ENCODE peak calls at places on chromosomes 2 and 18, in seven cellular contexts. One of them, this sample, is unnamed. For H3K4me1, the result is how much of the 10 kb centered on the place peaks cover.

GRCh38 chr2:229071292-229071976 is 199.7 kb downstream of the PID1 start:
- DNase-seq in HCT116: no peak
- DNase-seq in H1: no peak
- DNase-seq in K562: no peak
- DNase-seq in GM12878: no peak
- DNase-seq in SK-N-SH: no peak
- DNase-seq in HepG2: no peak
- DNase-seq in this sample: no peak

GRCh38 chr2:108987111-108987510 is 1.9 kb downstream of the EDAR start:
- DNase-seq in HCT116: no peak
- DNase-seq in H1: no peak
- DNase-seq in K562: no peak
- DNase-seq in GM12878: no peak
- DNase-seq in SK-N-SH: no peak
- DNase-seq in HepG2: no peak
- DNase-seq in this sample: no peak

GRCh38 chr2:25349397-25349796 is 7.7 kb upstream of the DNMT3A start:
- DNase-seq in HCT116: no peak
- DNase-seq in H1: no peak
- DNase-seq in K562: no peak
- DNase-seq in GM12878: no peak
- DNase-seq in SK-N-SH: no peak
- DNase-seq in HepG2: no peak
- DNase-seq in this sample: no peak

GRCh38 chr2:191167766-191168165 is 17.0 kb upstream of the STAT4 start:
- DNase-seq in HCT116: no peak
- DNase-seq in H1: no peak
- DNase-seq in K562: no peak
- DNase-seq in GM12878: no peak
- DNase-seq in SK-N-SH: no peak
- DNase-seq in HepG2: no peak
- DNase-seq in this sample: no peak

GRCh38 chr2:234583331-234583730 is 86.5 kb upstream of the ARL4C start:
- DNase-seq in HCT116: no peak
- DNase-seq in H1: no peak
- DNase-seq in K562: no peak
- DNase-seq in GM12878: no peak
- DNase-seq in SK-N-SH: no peak
- DNase-seq in HepG2: no peak
- DNase-seq in this sample: no peak

GRCh38 chr2:59589881-59590280 is 963.6 kb downstream of the BCL11A start:
- DNase-seq in HCT116: no peak
- DNase-seq in H1: no peak
- DNase-seq in K562: no peak
- DNase-seq in GM12878: no peak
- DNase-seq in SK-N-SH: no peak
- DNase-seq in HepG2: no peak
- DNase-seq in this sample: no peak

GRCh38 chr18:75530118-75530517 is 102.6 kb upstream of the SMIM21 start:
- DNase-seq in HCT116: no peak
- DNase-seq in H1: no peak
- DNase-seq in K562: no peak
- DNase-seq in GM12878: no peak
- DNase-seq in SK-N-SH: no peak
- DNase-seq in HepG2: no peak
- DNase-seq in this sample: no peak

GRCh38 chr2:179532890-179533289 is 268.3 kb upstream of the SESTD1 start:
- DNase-seq in HCT116: no peak
- DNase-seq in H1: no peak
- DNase-seq in K562: no peak
- DNase-seq in GM12878: no peak
- DNase-seq in SK-N-SH: peak
- DNase-seq in HepG2: peak
- DNase-seq in this sample: no peak

GRCh38 chr2:28134262-28134812 is 243.8 kb downstream of the BABAM2 start:
- DNase-seq in HCT116: no peak
- DNase-seq in H1: no peak
- DNase-seq in K562: no peak
- DNase-seq in GM12878: no peak
- DNase-seq in SK-N-SH: no peak
- DNase-seq in HepG2: no peak
- DNase-seq in this sample: no peak

GRCh38 chr2:143476421-143477084 is 347.3 kb downstream of the ARHGAP15 start:
- DNase-seq in HCT116: no peak
- DNase-seq in H1: no peak
- DNase-seq in K562: no peak
- DNase-seq in GM12878: no peak
- DNase-seq in SK-N-SH: no peak
- DNase-seq in HepG2: no peak
- DNase-seq in this sample: no peak

GRCh38 chr2:118565301-118565700 is 282.1 kb downstream of the EN1 start:
- DNase-seq in HCT116: no peak
- DNase-seq in H1: no peak
- DNase-seq in K562: no peak
- DNase-seq in GM12878: no peak
- DNase-seq in SK-N-SH: no peak
- DNase-seq in HepG2: no peak
- DNase-seq in this sample: no peak

GRCh38 chr2:33291278-33292013 is 185.0 kb upstream of the RASGRP3 start:
- DNase-seq in HCT116: no peak
- DNase-seq in H1: no peak
- DNase-seq in K562: no peak
- DNase-seq in GM12878: no peak
- DNase-seq in SK-N-SH: no peak
- DNase-seq in HepG2: peak
- DNase-seq in this sample: peak

GRCh38 chr2:240645346-240646060 is 20.2 kb downstream of the GPR35 start:
- DNase-seq in HCT116: no peak
- DNase-seq in H1: no peak
- DNase-seq in K562: no peak
- DNase-seq in GM12878: no peak
- DNase-seq in SK-N-SH: peak
- DNase-seq in HepG2: no peak
- DNase-seq in this sample: no peak

GRCh38 chr2:219002395-219003266 is 9.4 kb upstream of the CRYBA2 start:
- DNase-seq in HCT116: peak
- DNase-seq in H1: no peak
- DNase-seq in K562: peak
- DNase-seq in GM12878: no peak
- DNase-seq in SK-N-SH: peak
- DNase-seq in HepG2: peak
- DNase-seq in this sample: no peak

GRCh38 chr2:37856101-37856751 is 68.9 kb upstream of the RMDN2 start:
- DNase-seq in HCT116: no peak
- DNase-seq in H1: no peak
- DNase-seq in K562: no peak
- DNase-seq in GM12878: no peak
- DNase-seq in SK-N-SH: peak
- DNase-seq in HepG2: no peak
- DNase-seq in this sample: no peak

GRCh38 chr2:31060397-31060796 is 77.8 kb downstream of the GALNT14 start:
- DNase-seq in HCT116: no peak
- DNase-seq in H1: no peak
- DNase-seq in K562: no peak
- DNase-seq in GM12878: no peak
- DNase-seq in SK-N-SH: no peak
- DNase-seq in HepG2: no peak
- DNase-seq in this sample: no peak

GRCh38 chr2:215613265-215613664 is 177.4 kb upstream of the FN1 start:
- DNase-seq in HCT116: no peak
- DNase-seq in H1: no peak
- DNase-seq in K562: no peak
- DNase-seq in GM12878: no peak
- DNase-seq in SK-N-SH: no peak
- DNase-seq in HepG2: no peak
- DNase-seq in this sample: no peak

GRCh38 chr2:119220720-119221301 is 2.8 kb upstream of the STEAP3 start:
- DNase-seq in HCT116: no peak
- DNase-seq in H1: no peak
- DNase-seq in K562: no peak
- DNase-seq in GM12878: no peak
- DNase-seq in SK-N-SH: no peak
- DNase-seq in HepG2: no peak
- DNase-seq in this sample: no peak

GRCh38 chr2:217837001-217837491 is 165.7 kb downstream of the TNS1 start:
- DNase-seq in HCT116: peak
- DNase-seq in H1: no peak
- DNase-seq in K562: peak
- DNase-seq in GM12878: no peak
- DNase-seq in SK-N-SH: peak
- DNase-seq in HepG2: peak
- DNase-seq in this sample: no peak

GRCh38 chr2:51103205-51103604 is 71.3 kb upstream of the NRXN1 start:
- DNase-seq in HCT116: peak
- DNase-seq in H1: peak
- DNase-seq in K562: no peak
- DNase-seq in GM12878: no peak
- DNase-seq in SK-N-SH: peak
- DNase-seq in HepG2: peak
- DNase-seq in this sample: no peak

GRCh38 chr2:99936065-99936464 is 206.3 kb downstream of the AFF3 start:
- DNase-seq in HCT116: no peak
- DNase-seq in H1: no peak
- DNase-seq in K562: no peak
- DNase-seq in GM12878: no peak
- DNase-seq in SK-N-SH: no peak
- DNase-seq in HepG2: no peak
- DNase-seq in this sample: no peak

GRCh38 chr2:8567469-8568108 is 114.3 kb upstream of the ID2 start:
- DNase-seq in HCT116: no peak
- DNase-seq in H1: no peak
- DNase-seq in K562: no peak
- DNase-seq in GM12878: no peak
- DNase-seq in SK-N-SH: no peak
- DNase-seq in HepG2: no peak
- DNase-seq in this sample: no peak

GRCh38 chr2:241122376-241123002 is 20.4 kb upstream of the MTERF4 start:
- DNase-seq in HCT116: no peak
- DNase-seq in H1: no peak
- DNase-seq in K562: no peak
- DNase-seq in GM12878: no peak
- DNase-seq in SK-N-SH: no peak
- DNase-seq in HepG2: no peak
- DNase-seq in this sample: no peak

GRCh38 chr2:30306522-30306921 is 75.2 kb downstream of the LBH start:
- DNase-seq in HCT116: no peak
- DNase-seq in H1: no peak
- DNase-seq in K562: no peak
- DNase-seq in GM12878: no peak
- DNase-seq in SK-N-SH: no peak
- DNase-seq in HepG2: no peak
- DNase-seq in this sample: no peak

GRCh38 chr2:120338015-120338414 is 7.9 kb upstream of the INHBB start:
- DNase-seq in HCT116: no peak
- DNase-seq in H1: no peak
- DNase-seq in K562: no peak
- DNase-seq in GM12878: no peak
- DNase-seq in SK-N-SH: no peak
- DNase-seq in HepG2: no peak
- DNase-seq in this sample: no peak
- TF ChIP-seq SIN3A in HCT116: no peak
- TF ChIP-seq SIN3A in H1: no peak
- TF ChIP-seq SIN3A in K562: no peak
- TF ChIP-seq SIN3A in GM12878: no peak
- TF ChIP-seq SIN3A in SK-N-SH: no peak
- TF ChIP-seq SIN3A in HepG2: no peak
- TF ChIP-seq SIN3A in this sample: no peak

DNA sequence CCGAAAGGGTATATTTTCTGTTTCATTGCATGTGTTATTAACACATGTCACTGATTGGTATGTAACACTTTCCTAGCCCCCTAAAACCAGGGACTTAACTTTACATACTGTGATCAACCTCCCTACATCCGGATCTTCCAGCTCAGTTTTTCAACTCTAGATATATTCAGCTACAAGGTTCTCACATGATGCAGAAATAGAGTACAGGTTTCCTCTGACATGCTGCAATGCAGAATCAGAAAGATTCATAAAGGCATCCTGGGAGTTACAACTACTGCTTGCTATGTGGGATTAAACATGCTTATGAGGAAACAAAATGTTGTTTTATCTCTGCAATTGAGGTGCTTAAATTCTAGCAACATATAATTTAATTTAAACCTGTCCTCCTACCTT is 14.0 kb downstream of the FBXO11 start:
- DNase-seq in HCT116: no peak
- DNase-seq in H1: no peak
- DNase-seq in K562: no peak
- DNase-seq in GM12878: no peak
- DNase-seq in SK-N-SH: no peak
- DNase-seq in HepG2: no peak
- DNase-seq in this sample: no peak
- H3K4me1 ChIP-seq in HCT116: under half
- H3K4me1 ChIP-seq in H1: under half
- H3K4me1 ChIP-seq in K562: under half
- H3K4me1 ChIP-seq in GM12878: under half
- H3K4me1 ChIP-seq in SK-N-SH: under half
- H3K4me1 ChIP-seq in HepG2: under half
- H3K4me1 ChIP-seq in this sample: under half

GRCh38 chr2:88760819-88761598 is 69.5 kb downstream of the RPIA start:
- DNase-seq in HCT116: no peak
- DNase-seq in H1: no peak
- DNase-seq in K562: no peak
- DNase-seq in GM12878: no peak
- DNase-seq in SK-N-SH: no peak
- DNase-seq in HepG2: no peak
- DNase-seq in this sample: no peak

GRCh38 chr2:88765154-88765948 is 73.9 kb downstream of the RPIA start:
- DNase-seq in HCT116: no peak
- DNase-seq in H1: peak
- DNase-seq in K562: no peak
- DNase-seq in GM12878: no peak
- DNase-seq in SK-N-SH: peak
- DNase-seq in HepG2: no peak
- DNase-seq in this sample: no peak

GRCh38 chr2:88764141-88764849 is 72.8 kb downstream of the RPIA start:
- DNase-seq in HCT116: no peak
- DNase-seq in H1: no peak
- DNase-seq in K562: no peak
- DNase-seq in GM12878: no peak
- DNase-seq in SK-N-SH: no peak
- DNase-seq in HepG2: no peak
- DNase-seq in this sample: no peak

DNA sequence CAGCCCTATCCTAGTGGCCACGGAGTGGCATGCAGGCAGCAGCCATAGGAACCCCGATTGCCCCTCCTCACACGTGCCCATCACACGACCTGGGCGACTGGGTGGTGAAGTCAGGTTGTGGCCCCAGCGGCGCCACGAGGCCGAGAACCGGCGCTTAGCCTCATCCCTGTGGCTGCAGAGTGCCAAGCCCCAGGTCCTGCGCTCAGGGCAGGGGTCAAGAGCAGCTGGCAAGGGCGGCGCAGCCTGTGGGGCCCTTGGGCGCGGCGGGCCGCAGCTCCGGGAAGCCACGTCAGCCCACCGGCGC is 73.3 kb downstream of the RPIA start:
- DNase-seq in HCT116: no peak
- DNase-seq in H1: no peak
- DNase-seq in K562: no peak
- DNase-seq in GM12878: no peak
- DNase-seq in SK-N-SH: no peak
- DNase-seq in HepG2: no peak
- DNase-seq in this sample: no peak
- H3K4me3 ChIP-seq in HCT116: no peak
- H3K4me3 ChIP-seq in H1: peak
- H3K4me3 ChIP-seq in K562: no peak
- H3K4me3 ChIP-seq in GM12878: no peak
- H3K4me3 ChIP-seq in SK-N-SH: peak
- H3K4me3 ChIP-seq in HepG2: no peak
- H3K4me3 ChIP-seq in this sample: no peak

GRCh38 chr2:161283926-161284325 is 24.3 kb upstream of the PSMD14 start:
- DNase-seq in HCT116: no peak
- DNase-seq in H1: no peak
- DNase-seq in K562: no peak
- DNase-seq in GM12878: no peak
- DNase-seq in SK-N-SH: no peak
- DNase-seq in HepG2: no peak
- DNase-seq in this sample: no peak
- TF ChIP-seq SIN3A in HCT116: no peak
- TF ChIP-seq SIN3A in H1: no peak
- TF ChIP-seq SIN3A in K562: no peak
- TF ChIP-seq SIN3A in GM12878: no peak
- TF ChIP-seq SIN3A in SK-N-SH: no peak
- TF ChIP-seq SIN3A in HepG2: no peak
- TF ChIP-seq SIN3A in this sample: no peak

This sample was measured in Panc1.